ENCODE peak calls at places on chromosomes 16 and 17, in six cellular contexts. S is mucosa of descending colon, Y is A673, A is uterus, K is neural progenitor cell, X is suprapubic skin. N is an unnamed sample. For H3K4me1, the result is how much of the 10 kb centered on the place peaks cover.

GRCh38 chr16:14172200-14172805 is 101.2 kb downstream of the MRTFB start:
- DNase-seq in K (no peak), S (no peak), A (no peak), Y (no peak), X (no peak), N (no peak)

GRCh38 chr16:4513881-4514280 is 24.7 kb downstream of the CDIP1 start:
- DNase-seq in K (no peak), Y (no peak), S (peak), A (no peak), X (no peak), N (no peak)

GRCh38 chr17:73823684-73824083 is 179.4 kb upstream of the SDK2 start:
- DNase-seq in Y (no peak), K (no peak), X (no peak), A (no peak), S (no peak), N (no peak)

GRCh38 chr17:28743243-28744103 is at the start of gene TRAF4:
- DNase-seq in S (peak), A (peak), Y (peak), X (no peak), K (peak), N (peak)

GRCh38 chr17:1785925-1786324 is 24.1 kb downstream of the SERPINF1 start:
- DNase-seq in X (no peak), A (no peak), Y (no peak), K (no peak), S (no peak), N (no peak)

GRCh38 chr16:10938844-10939648 is 3.2 kb downstream of the DEXI start:
- DNase-seq in Y (no peak), S (no peak), X (no peak), K (no peak), A (no peak), N (no peak)

GRCh38 chr16:83011939-83012338 is 385.2 kb downstream of the CDH13 start:
- DNase-seq in Y (no peak), X (no peak), A (no peak), K (no peak), S (no peak), N (no peak)

GRCh38 chr17:68646626-68647526 is 45.7 kb upstream of the FAM20A start:
- DNase-seq in X (no peak), S (no peak), Y (no peak), K (no peak), A (no peak), N (no peak)

GRCh38 chr17:6259899-6260298 is 175.0 kb downstream of the AIPL1 start:
- DNase-seq in A (no peak), K (no peak), X (no peak), S (no peak), Y (no peak), N (no peak)

GRCh38 chr17:74732042-74732846 is 4.8 kb upstream of the RAB37 start:
- DNase-seq in S (no peak), K (no peak), Y (no peak), X (no peak), A (no peak), N (no peak)

GRCh38 chr17:42484304-42484703 is 25.6 kb downstream of the ATP6V0A1 start:
- DNase-seq in A (no peak), Y (no peak), S (no peak), X (no peak), K (no peak), N (no peak)

GRCh38 chr16:73864868-73865267 is 431.7 kb upstream of the PSMD7 start:
- DNase-seq in Y (no peak), A (no peak), S (no peak), K (no peak), X (no peak), N (no peak)

GRCh38 chr17:549197-550040 is 165.2 kb downstream of the VPS53 start:
- DNase-seq in S (no peak), K (no peak), Y (no peak), X (no peak), A (no peak), N (no peak)

GRCh38 chr16:3664187-3664896 is 9.9 kb downstream of the DNASE1 start:
- DNase-seq in K (no peak), S (peak), Y (no peak), X (no peak), A (no peak), N (no peak)

GRCh38 chr17:33039874-33040273 is 48.2 kb downstream of the SPACA3 start:
- DNase-seq in S (no peak), Y (no peak), K (no peak), A (no peak), X (no peak), N (no peak)

GRCh38 chr16:12536412-12536746 is 267.3 kb downstream of the CPPED1 start:
- DNase-seq in A (no peak), Y (no peak), K (no peak), S (no peak), X (no peak), N (no peak)

GRCh38 chr16:47855431-47855830 is 300.4 kb downstream of the ABCC12 start:
- DNase-seq in K (no peak), X (no peak), A (no peak), S (no peak), Y (no peak), N (no peak)

GRCh38 chr16:86325895-86326294 is 184.4 kb upstream of the FOXF1 start:
- DNase-seq in A (no peak), Y (no peak), X (no peak), S (no peak), K (no peak), N (no peak)

GRCh38 chr17:76354317-76354729 is 607 bp upstream of the PRPSAP1 start:
- DNase-seq in A (no peak), K (no peak), X (no peak), Y (no peak), S (peak), N (no peak)

DNA sequence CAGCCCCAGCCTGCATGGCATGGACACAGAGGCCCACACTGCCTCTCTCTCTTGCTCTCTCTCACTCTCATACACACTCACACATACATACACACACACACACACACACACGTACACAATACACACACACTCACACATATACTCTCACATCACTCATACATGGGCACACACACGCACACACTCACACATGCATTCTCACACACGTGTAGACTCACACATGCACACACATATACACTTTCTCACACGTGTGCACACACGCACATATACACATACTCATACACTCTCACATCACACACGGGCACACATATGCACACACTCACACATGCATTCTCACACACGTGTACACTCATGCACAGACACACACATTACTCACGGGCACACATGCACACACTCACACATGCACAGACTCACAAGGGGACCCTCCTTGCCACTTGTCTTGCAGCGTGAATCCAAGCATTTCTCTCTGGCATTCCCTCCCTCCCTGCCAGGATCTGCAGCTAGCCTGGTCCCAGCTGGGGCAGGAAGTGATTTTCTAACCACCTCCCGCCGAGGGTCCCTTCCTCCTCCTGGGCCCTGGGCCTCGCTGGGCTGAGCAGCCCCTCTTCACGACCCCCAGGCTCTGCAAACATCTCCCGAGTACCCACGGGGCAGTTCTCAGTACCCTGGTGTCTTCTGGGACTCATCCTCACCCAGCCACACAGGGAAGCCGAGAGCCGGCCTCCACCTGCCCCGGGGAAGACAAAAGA is 37.5 kb downstream of the IL21R start:
- DNase-seq in S (no peak), Y (no peak), X (peak), K (no peak), A (no peak), N (no peak)
- TF ChIP-seq CTCF in S (no peak), Y (no peak), X (no peak), K (no peak), A (no peak), N (no peak)

GRCh38 chr17:80264793-80265075 is 4.1 kb downstream of the RNF213 start:
- DNase-seq in Y (no peak), X (no peak), S (no peak), K (no peak), A (no peak), N (no peak)
- H3K4me1 ChIP-seq in Y (under half), X (under half), S (under half), K (under half), A (under half), N (under half)

GRCh38 chr17:45451131-45451530 is 18.5 kb upstream of the ARHGAP27 start:
- DNase-seq in S (no peak), K (no peak), X (no peak), A (no peak), Y (no peak), N (peak)
- TF ChIP-seq CTCF in S (no peak), K (peak), X (no peak), A (no peak), Y (no peak), N (peak)

DNA sequence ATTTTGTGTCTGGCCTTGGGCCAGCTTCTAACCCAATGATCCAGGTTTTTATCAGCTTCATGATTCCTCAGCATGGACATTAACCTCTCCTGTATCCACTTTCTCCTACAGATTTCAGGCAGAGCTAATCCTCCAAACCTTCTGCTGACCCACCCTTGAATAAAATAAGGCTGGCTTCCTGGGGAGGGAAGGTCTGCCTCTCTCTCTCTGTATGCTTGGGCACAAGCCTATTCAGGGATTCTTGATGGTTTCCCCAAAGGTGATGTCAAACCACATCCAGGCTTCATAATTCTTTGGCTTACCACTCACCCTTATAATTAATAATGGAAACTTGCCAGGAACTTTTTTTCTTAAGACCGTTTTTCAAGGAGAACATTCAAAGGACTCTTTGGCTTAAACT is 240.1 kb downstream of the UTP18 start:
- DNase-seq in K (no peak), A (no peak), X (no peak), S (no peak), Y (no peak), N (peak)
- H3K4me1 ChIP-seq in K (under half), A (under half), X (under half), S (under half), Y (under half), N (under half)

GRCh38 chr17:13751485-13751793 is 149.7 kb upstream of the HS3ST3A1 start:
- DNase-seq in S (no peak), X (no peak), A (no peak), Y (no peak), K (no peak), N (no peak)

GRCh38 chr17:13750783-13751484 is 149.2 kb upstream of the HS3ST3A1 start:
- DNase-seq in K (no peak), S (no peak), A (no peak), X (no peak), Y (no peak), N (no peak)

GRCh38 chr17:13753151-13753550 is 151.4 kb upstream of the HS3ST3A1 start:
- DNase-seq in A (no peak), Y (no peak), S (no peak), K (no peak), X (no peak), N (no peak)

GRCh38 chr17:13746379-13746778 is 144.7 kb upstream of the HS3ST3A1 start:
- DNase-seq in Y (no peak), S (no peak), K (no peak), A (no peak), X (no peak), N (peak)

DNA sequence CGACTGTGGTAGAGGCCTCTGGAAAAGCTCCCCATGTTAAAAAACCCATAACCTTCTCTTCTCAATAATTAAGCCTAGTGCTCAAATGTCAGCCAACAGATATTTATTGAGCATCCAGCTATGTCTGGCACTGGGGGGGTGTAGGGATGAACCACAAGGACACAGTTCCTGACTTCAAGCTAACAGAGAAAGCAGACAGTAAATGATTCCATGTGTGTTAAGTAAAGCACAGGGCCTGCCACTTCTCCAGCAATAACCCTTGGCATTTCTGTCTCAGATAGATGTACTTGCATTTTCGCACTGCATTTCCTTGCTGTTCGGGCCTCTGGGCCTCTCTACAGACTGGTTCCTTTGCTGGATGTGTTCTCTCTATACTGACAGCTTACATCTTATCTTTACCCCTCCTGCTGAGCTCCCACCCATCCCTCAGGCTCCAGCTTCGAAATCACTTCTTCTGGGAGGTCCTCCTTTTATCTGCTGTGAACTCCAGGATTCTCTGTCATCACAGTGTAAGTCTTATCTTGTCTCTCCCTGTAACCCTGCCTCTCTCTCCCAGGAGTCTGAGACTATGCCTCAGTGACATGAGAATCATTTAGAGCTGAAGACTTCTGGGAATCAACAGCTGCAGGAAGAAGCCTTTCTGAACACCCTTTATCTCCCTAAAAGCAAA is 148.0 kb upstream of the HS3ST3A1 start:
- DNase-seq in X (no peak), K (no peak), A (no peak), S (no peak), Y (no peak), N (no peak)
- TF ChIP-seq CTCF in X (no peak), K (no peak), A (no peak), S (no peak), Y (no peak), N (no peak)

GRCh38 chr17:83050651-83051422 is 28.6 kb upstream of the METRNL start:
- DNase-seq in A (no peak), S (peak), X (no peak), Y (no peak), K (no peak), N (no peak)

GRCh38 chr17:83053021-83053778 is 26.2 kb upstream of the METRNL start:
- DNase-seq in X (no peak), K (peak), Y (no peak), A (peak), S (no peak), N (peak)

GRCh38 chr17:83052241-83052564 is 27.2 kb upstream of the METRNL start:
- DNase-seq in Y (no peak), A (no peak), K (no peak), S (no peak), X (peak), N (no peak)

GRCh38 chr17:83053779-83054451 is 25.5 kb upstream of the METRNL start:
- DNase-seq in S (no peak), Y (no peak), A (peak), K (no peak), X (no peak), N (no peak)

GRCh38 chr17:83051423-83052240 is 27.8 kb upstream of the METRNL start:
- DNase-seq in S (peak), K (peak), X (peak), A (peak), Y (peak), N (peak)
- H3K4me1 ChIP-seq in S (under half), K (under half), X (under half), A (under half), Y (under half), N (under half)

DNA sequence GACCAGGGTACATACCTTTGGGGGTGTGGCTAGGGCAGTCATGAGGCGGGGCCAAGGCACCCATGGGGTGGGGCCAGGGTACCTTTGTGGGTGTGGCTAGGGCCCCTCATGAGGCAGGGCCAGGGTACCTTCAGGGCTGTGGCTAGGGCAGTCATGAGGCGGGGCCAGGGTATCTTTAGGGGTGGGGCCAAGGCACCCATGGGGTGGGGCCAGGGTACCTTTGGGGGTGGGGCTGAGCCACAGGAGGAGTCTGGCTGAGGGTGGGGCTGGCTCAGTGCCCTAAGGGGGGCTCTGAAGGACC is 3.5 kb downstream of the GNG13 start:
- DNase-seq in S (no peak), Y (no peak), A (no peak), K (no peak), X (no peak), N (no peak)
- TF ChIP-seq CTCF in S (no peak), Y (no peak), A (no peak), K (no peak), X (no peak), N (no peak)

N was measured in BE2C.